ENCODE peak calls at places on chromosome 2, in eight cellular contexts. R, C, N, E, L, I, Z and B are unnamed samples.

GRCh38 chr2:144453039-144453336 is 66.9 kb downstream of the ZEB2 start:
- DNase-seq in N (no peak), R (no peak), I (no peak), E (no peak), L (no peak), Z (peak), C (no peak), B (no peak)

GRCh38 chr2:52289776-52290175 is 1257.8 kb upstream of the NRXN1 start:
- DNase-seq in E (no peak), I (no peak), N (no peak), C (no peak), R (no peak), L (no peak), Z (no peak), B (no peak)

GRCh38 chr2:172086349-172087190 is 1.3 kb downstream of the DLX1 start:
- DNase-seq in Z (no peak), I (peak), L (no peak), R (no peak), C (no peak), N (no peak), E (no peak), B (no peak)

GRCh38 chr2:33375054-33375453 is 101.4 kb upstream of the RASGRP3 start:
- DNase-seq in L (no peak), Z (peak), I (no peak), E (no peak), R (no peak), C (no peak), N (no peak), B (no peak)

GRCh38 chr2:229477269-229477668 is 206.2 kb upstream of the PID1 start:
- DNase-seq in I (no peak), E (no peak), N (no peak), C (no peak), Z (no peak), R (no peak), L (no peak), B (no peak)

GRCh38 chr2:20635698-20636584 is 15.0 kb downstream of the HS1BP3 start:
- DNase-seq in L (peak), Z (peak), C (peak), E (peak), N (peak), I (peak), R (peak), B (peak)

GRCh38 chr2:43424262-43425207 is 171.3 kb downstream of the THADA start:
- DNase-seq in L (no peak), E (no peak), R (no peak), Z (peak), C (no peak), I (peak), N (no peak), B (no peak)

GRCh38 chr2:113282747-113283533 is 4.2 kb upstream of the PAX8 start:
- DNase-seq in N (no peak), Z (peak), L (no peak), E (no peak), C (no peak), R (no peak), I (peak), B (peak)

GRCh38 chr2:128978155-128978707 is 659.6 kb upstream of the HS6ST1 start:
- DNase-seq in C (no peak), I (no peak), L (no peak), R (no peak), Z (no peak), N (no peak), E (no peak), B (no peak)